ENCODE peak calls at places on chromosomes 2 and 18, in five cellular contexts. One of them, this sample, is unnamed.

GRCh38 chr2:154720642-154721041 is 22.1 kb downstream of the KCNJ3 start:
- DNase-seq in IMR-90: no peak
- DNase-seq in K562: no peak
- DNase-seq in GM12878: no peak
- DNase-seq in HepG2: no peak
- DNase-seq in this sample: no peak

GRCh38 chr2:190882831-190883582 is 2.4 kb downstream of the GLS start:
- DNase-seq in IMR-90: no peak
- DNase-seq in K562: no peak
- DNase-seq in GM12878: no peak
- DNase-seq in HepG2: no peak
- DNase-seq in this sample: no peak

GRCh38 chr2:147546109-147546508 is 298.7 kb upstream of the ACVR2A start:
- DNase-seq in IMR-90: no peak
- DNase-seq in K562: no peak
- DNase-seq in GM12878: no peak
- DNase-seq in HepG2: no peak
- DNase-seq in this sample: no peak

GRCh38 chr2:219404954-219405353 is 13.2 kb upstream of the DES start:
- DNase-seq in IMR-90: no peak
- DNase-seq in K562: no peak
- DNase-seq in GM12878: no peak
- DNase-seq in HepG2: no peak
- DNase-seq in this sample: no peak

GRCh38 chr2:143132360-143132759 is 3.1 kb downstream of the ARHGAP15 start:
- DNase-seq in IMR-90: no peak
- DNase-seq in K562: no peak
- DNase-seq in GM12878: no peak
- DNase-seq in HepG2: no peak
- DNase-seq in this sample: no peak

GRCh38 chr18:59142274-59142673 is 2.6 kb downstream of the SEC11C start:
- DNase-seq in IMR-90: no peak
- DNase-seq in K562: no peak
- DNase-seq in GM12878: peak; percentile 44
- DNase-seq in HepG2: no peak
- DNase-seq in this sample: no peak

GRCh38 chr2:165185633-165186032 is 18.2 kb downstream of the SCN3A start:
- DNase-seq in IMR-90: no peak
- DNase-seq in K562: no peak
- DNase-seq in GM12878: no peak
- DNase-seq in HepG2: no peak
- DNase-seq in this sample: no peak

GRCh38 chr2:172095905-172096660 is 6.6 kb downstream of the DLX2 start:
- DNase-seq in IMR-90: no peak
- DNase-seq in K562: no peak
- DNase-seq in GM12878: no peak
- DNase-seq in HepG2: no peak
- DNase-seq in this sample: peak; percentile 55

GRCh38 chr18:70380915-70381896 is 92.4 kb downstream of the SOCS6 start:
- DNase-seq in IMR-90: no peak
- DNase-seq in K562: peak; percentile 60
- DNase-seq in GM12878: no peak
- DNase-seq in HepG2: peak; percentile 98
- DNase-seq in this sample: no peak

GRCh38 chr2:83844490-83844889 is 614.6 kb downstream of the SUCLG1 start:
- DNase-seq in IMR-90: no peak
- DNase-seq in K562: no peak
- DNase-seq in GM12878: no peak
- DNase-seq in HepG2: no peak
- DNase-seq in this sample: no peak

GRCh38 chr2:48328972-48329723 is 200.8 kb upstream of the STON1 start:
- DNase-seq in IMR-90: no peak
- DNase-seq in K562: no peak
- DNase-seq in GM12878: no peak
- DNase-seq in HepG2: peak; percentile 45
- DNase-seq in this sample: peak; percentile 29

GRCh38 chr2:130898553-130898952 is 61.8 kb downstream of the ARHGEF4 start:
- DNase-seq in IMR-90: no peak
- DNase-seq in K562: no peak
- DNase-seq in GM12878: no peak
- DNase-seq in HepG2: no peak
- DNase-seq in this sample: no peak

GRCh38 chr2:172743143-172743542 is 7.5 kb downstream of the RAPGEF4 start:
- DNase-seq in IMR-90: no peak
- DNase-seq in K562: no peak
- DNase-seq in GM12878: no peak
- DNase-seq in HepG2: no peak
- DNase-seq in this sample: no peak

GRCh38 chr2:129611456-129611855 is 368.0 kb upstream of the RAB6C start:
- DNase-seq in IMR-90: no peak
- DNase-seq in K562: no peak
- DNase-seq in GM12878: no peak
- DNase-seq in HepG2: no peak
- DNase-seq in this sample: no peak

GRCh38 chr2:237158194-237158593 is 72.5 kb downstream of the COPS8 start:
- DNase-seq in IMR-90: no peak
- DNase-seq in K562: no peak
- DNase-seq in GM12878: no peak
- DNase-seq in HepG2: no peak
- DNase-seq in this sample: no peak

GRCh38 chr2:224311226-224311625 is 90.7 kb downstream of the FAM124B start:
- DNase-seq in IMR-90: no peak
- DNase-seq in K562: no peak
- DNase-seq in GM12878: no peak
- DNase-seq in HepG2: no peak
- DNase-seq in this sample: no peak

GRCh38 chr2:180571559-180571958 is 408.8 kb upstream of the UBE2E3 start:
- DNase-seq in IMR-90: peak; percentile 77
- DNase-seq in K562: no peak
- DNase-seq in GM12878: no peak
- DNase-seq in HepG2: no peak
- DNase-seq in this sample: no peak

GRCh38 chr18:24632158-24632988 is 171.9 kb downstream of the HRH4 start:
- DNase-seq in IMR-90: no peak
- DNase-seq in K562: no peak
- DNase-seq in GM12878: no peak
- DNase-seq in HepG2: no peak
- DNase-seq in this sample: no peak

GRCh38 chr2:23603581-23603980 is 218.6 kb downstream of the KLHL29 start:
- DNase-seq in IMR-90: no peak
- DNase-seq in K562: no peak
- DNase-seq in GM12878: no peak
- DNase-seq in HepG2: no peak
- DNase-seq in this sample: no peak

GRCh38 chr2:788227-789032 is 111.2 kb upstream of the TMEM18 start:
- DNase-seq in IMR-90: no peak
- DNase-seq in K562: no peak
- DNase-seq in GM12878: no peak
- DNase-seq in HepG2: no peak
- DNase-seq in this sample: no peak

GRCh38 chr2:201157694-201158093 is 25.2 kb upstream of the CASP10 start:
- DNase-seq in IMR-90: no peak
- DNase-seq in K562: no peak
- DNase-seq in GM12878: no peak
- DNase-seq in HepG2: no peak
- DNase-seq in this sample: no peak

GRCh38 chr2:144084114-144084661 is 435.7 kb downstream of the ZEB2 start:
- DNase-seq in IMR-90: peak; percentile 84
- DNase-seq in K562: no peak
- DNase-seq in GM12878: no peak
- DNase-seq in HepG2: no peak
- DNase-seq in this sample: no peak

GRCh38 chr2:46643493-46643892 is 164.1 kb downstream of the TMEM247 start:
- DNase-seq in IMR-90: no peak
- DNase-seq in K562: peak; percentile 18
- DNase-seq in GM12878: no peak
- DNase-seq in HepG2: no peak
- DNase-seq in this sample: no peak

GRCh38 chr2:46643951-46644350 is 164.6 kb downstream of the TMEM247 start:
- DNase-seq in IMR-90: peak; percentile 64
- DNase-seq in K562: no peak
- DNase-seq in GM12878: no peak
- DNase-seq in HepG2: no peak
- DNase-seq in this sample: no peak

GRCh38 chr2:46645681-46646162 is 166.4 kb downstream of the TMEM247 start:
- DNase-seq in IMR-90: peak; percentile 93
- DNase-seq in K562: no peak
- DNase-seq in GM12878: no peak
- DNase-seq in HepG2: no peak
- DNase-seq in this sample: no peak

GRCh38 chr2:46647041-46647440 is 167.7 kb downstream of the TMEM247 start:
- DNase-seq in IMR-90: no peak
- DNase-seq in K562: no peak
- DNase-seq in GM12878: no peak
- DNase-seq in HepG2: no peak
- DNase-seq in this sample: no peak

GRCh38 chr2:46644690-46645385 is 165.5 kb downstream of the TMEM247 start:
- DNase-seq in IMR-90: peak; percentile 79
- DNase-seq in K562: no peak
- DNase-seq in GM12878: no peak
- DNase-seq in HepG2: no peak
- DNase-seq in this sample: no peak
- TF ChIP-seq RAD21 in IMR-90: no peak
- TF ChIP-seq RAD21 in K562: no peak
- TF ChIP-seq RAD21 in GM12878: no peak
- TF ChIP-seq RAD21 in HepG2: no peak
- TF ChIP-seq RAD21 in this sample: no peak

GRCh38 chr2:197209274-197209673 is 101.3 kb downstream of the ANKRD44 start:
- DNase-seq in IMR-90: no peak
- DNase-seq in K562: no peak
- DNase-seq in GM12878: no peak
- DNase-seq in HepG2: no peak
- DNase-seq in this sample: no peak

GRCh38 chr2:197207608-197208007 is 103.0 kb downstream of the ANKRD44 start:
- DNase-seq in IMR-90: no peak
- DNase-seq in K562: no peak
- DNase-seq in GM12878: no peak
- DNase-seq in HepG2: no peak
- DNase-seq in this sample: no peak

GRCh38 chr2:197208841-197209240 is 101.7 kb downstream of the ANKRD44 start:
- DNase-seq in IMR-90: no peak
- DNase-seq in K562: no peak
- DNase-seq in GM12878: no peak
- DNase-seq in HepG2: no peak
- DNase-seq in this sample: no peak

GRCh38 chr2:197207106-197207505 is 103.5 kb downstream of the ANKRD44 start:
- DNase-seq in IMR-90: no peak
- DNase-seq in K562: no peak
- DNase-seq in GM12878: no peak
- DNase-seq in HepG2: no peak
- DNase-seq in this sample: no peak

DNA sequence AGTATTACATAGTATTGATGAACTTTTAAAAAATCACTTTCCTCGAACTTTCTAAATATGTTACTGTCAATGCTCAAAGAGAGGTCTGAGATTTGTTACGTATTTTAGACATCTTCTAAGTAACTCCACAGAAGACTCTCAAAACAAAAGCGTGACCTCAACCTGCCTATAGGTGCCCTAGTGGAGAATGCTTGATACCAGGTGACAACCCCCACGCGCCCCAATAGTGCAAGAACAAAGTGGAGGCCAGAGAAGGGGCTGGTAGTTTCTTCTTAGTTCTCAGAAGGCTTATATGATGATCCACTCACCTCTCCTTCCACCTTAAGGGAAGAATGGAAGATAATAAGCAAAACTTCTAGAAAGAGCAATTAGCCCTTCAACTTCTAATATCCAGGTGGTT is 102.6 kb downstream of the ANKRD44 start:
- DNase-seq in IMR-90: no peak
- DNase-seq in K562: no peak
- DNase-seq in GM12878: no peak
- DNase-seq in HepG2: no peak
- DNase-seq in this sample: no peak
- TF ChIP-seq MXI1 in IMR-90: no peak
- TF ChIP-seq MXI1 in K562: no peak
- TF ChIP-seq MXI1 in GM12878: no peak
- TF ChIP-seq MXI1 in HepG2: no peak
- TF ChIP-seq MXI1 in this sample: no peak

GRCh38 chr2:26998323-26998722 is 27.9 kb downstream of the MAPRE3 start:
- DNase-seq in IMR-90: no peak
- DNase-seq in K562: no peak
- DNase-seq in GM12878: no peak
- DNase-seq in HepG2: no peak
- DNase-seq in this sample: no peak

GRCh38 chr2:26994975-26995374 is 24.5 kb downstream of the MAPRE3 start:
- DNase-seq in IMR-90: no peak
- DNase-seq in K562: no peak
- DNase-seq in GM12878: no peak
- DNase-seq in HepG2: no peak
- DNase-seq in this sample: no peak

GRCh38 chr2:26997394-26997793 is 27.0 kb downstream of the MAPRE3 start:
- DNase-seq in IMR-90: no peak
- DNase-seq in K562: no peak
- DNase-seq in GM12878: no peak
- DNase-seq in HepG2: no peak
- DNase-seq in this sample: no peak

GRCh38 chr2:26991717-26992116 is 21.3 kb downstream of the MAPRE3 start:
- DNase-seq in IMR-90: no peak
- DNase-seq in K562: no peak
- DNase-seq in GM12878: no peak
- DNase-seq in HepG2: peak; percentile 53
- DNase-seq in this sample: no peak

DNA sequence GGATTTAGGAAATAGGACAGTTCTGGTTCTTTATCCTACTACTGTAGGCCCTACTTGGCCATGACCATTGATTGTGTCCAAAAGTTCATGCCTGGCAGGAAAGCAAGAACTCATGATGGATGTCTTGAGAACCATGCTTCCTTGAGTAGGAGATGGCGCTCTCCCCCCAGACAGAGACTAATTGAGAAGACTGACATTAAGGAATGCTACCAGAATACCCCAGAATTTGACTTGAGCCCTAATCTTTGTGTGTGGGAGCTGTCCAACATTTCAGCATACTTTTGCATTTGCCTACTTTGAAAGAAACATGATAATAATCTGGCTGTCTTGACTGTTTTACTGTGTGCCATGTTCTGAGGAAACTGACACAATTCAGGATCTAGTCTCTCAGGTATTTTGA is 23.3 kb downstream of the MAPRE3 start:
- DNase-seq in IMR-90: no peak
- DNase-seq in K562: no peak
- DNase-seq in GM12878: no peak
- DNase-seq in HepG2: no peak
- DNase-seq in this sample: no peak
- TF ChIP-seq RAD21 in IMR-90: no peak
- TF ChIP-seq RAD21 in K562: no peak
- TF ChIP-seq RAD21 in GM12878: no peak
- TF ChIP-seq RAD21 in HepG2: no peak
- TF ChIP-seq RAD21 in this sample: no peak

DNA sequence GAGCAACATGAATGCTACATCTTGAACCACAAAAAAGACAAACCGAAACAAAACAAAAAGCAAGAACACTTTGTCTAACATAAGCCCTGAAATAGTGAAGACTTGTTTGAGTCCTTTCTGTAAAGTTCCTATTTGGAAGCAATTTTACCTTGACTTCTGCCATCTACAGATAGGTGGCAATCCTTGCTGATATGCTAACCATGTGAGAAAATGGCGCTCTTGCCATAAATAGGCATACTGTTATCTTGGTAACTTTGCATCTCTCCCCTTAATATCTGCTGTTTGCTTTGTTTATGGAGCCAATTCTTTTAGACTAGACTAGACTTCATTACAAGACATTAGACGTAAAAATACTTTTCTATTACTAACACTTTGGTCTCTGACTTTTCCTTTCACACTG is 49.4 kb upstream of the PNPT1 start:
- DNase-seq in IMR-90: no peak
- DNase-seq in K562: no peak
- DNase-seq in GM12878: no peak
- DNase-seq in HepG2: no peak
- DNase-seq in this sample: no peak
- TF ChIP-seq MXI1 in IMR-90: no peak
- TF ChIP-seq MXI1 in K562: no peak
- TF ChIP-seq MXI1 in GM12878: no peak
- TF ChIP-seq MXI1 in HepG2: no peak
- TF ChIP-seq MXI1 in this sample: no peak